ENCODE peak calls at places on chromosomes 4 and X, in four cellular contexts. A is NCI-H82, X is AG10803, K is neural progenitor cell. Q is an unnamed sample.

GRCh38 chr4:15677507-15677988 is 4.1 kb upstream of the FAM200B start:
- DNase-seq in A (no peak), X (no peak), K (no peak), Q (peak; percentile 31)

GRCh38 chr4:87465739-87466366 is 43.5 kb downstream of the NUDT9 start:
- DNase-seq in A (peak; percentile 41), X (peak; percentile 68), K (peak; percentile 47), Q (peak; percentile 61)

GRCh38 chr4:184838249-184839074 is 12.7 kb upstream of the ACSL1 start:
- DNase-seq in A (no peak), X (no peak), K (no peak), Q (peak; percentile 47)

GRCh38 chrX:109997786-109998452 is 5.0 kb upstream of the TMEM164 start:
- DNase-seq in A (peak; percentile 13), X (no peak), K (peak; percentile 5), Q (no peak)

GRCh38 chr4:21380861-21381260 is 567.7 kb downstream of the KCNIP4 start:
- DNase-seq in A (no peak), X (no peak), K (peak; percentile 2), Q (no peak)

GRCh38 chr4:101086801-101087586 is 260.3 kb downstream of the PPP3CA start:
- DNase-seq in A (peak; percentile 34), X (no peak), K (peak; percentile 57), Q (no peak)

GRCh38 chr4:57109847-57110634 is at the start of gene IGFBP7:
- DNase-seq in A (peak; percentile 5), X (peak; percentile 53), K (peak; percentile 54), Q (peak; percentile 56)

GRCh38 chr4:159444668-159445067 is 341.8 kb downstream of the RAPGEF2 start:
- DNase-seq in A (no peak), X (peak; percentile 47), K (no peak), Q (no peak)

GRCh38 chr4:149293233-149293632 is 522.4 kb downstream of the IQCM start:
- DNase-seq in A (no peak), X (no peak), K (no peak), Q (no peak)

GRCh38 chr4:36394352-36394903 is 113.0 kb downstream of the DTHD1 start:
- DNase-seq in A (no peak), X (no peak), K (no peak), Q (no peak)

GRCh38 chrX:9148626-9149385 is 114.9 kb upstream of the FAM9B start:
- DNase-seq in A (no peak), X (peak; percentile 82), K (peak; percentile 20), Q (no peak)

Q was measured in erythroblast.